ENCODE peak calls at places on chromosomes 7 and 10, in eight cellular contexts. I is epithelial cell of esophagus, A is upper lobe of right lung, B is keratinocyte, S is uterus, K is tibial nerve, E is IMR-90, V is cardiac fibroblast. G is an unnamed sample.
A peak's percentile ranks its signal among the peaks of the same experiment; 100 is the strongest.

GRCh38 chr10:60479305-60480020 is 89.8 kb upstream of the ANK3 start:
- DNase-seq in I (peak; percentile 84), A (no peak), B (no peak), S (no peak), K (no peak), E (no peak), V (peak; percentile 33), G (no peak)

GRCh38 chr7:155741061-155741460 is 71.2 kb downstream of the SHH start:
- DNase-seq in I (no peak), A (no peak), B (no peak), S (no peak), K (no peak), E (no peak), V (no peak), G (no peak)

GRCh38 chr10:17527530-17528146 is 73.2 kb upstream of the ST8SIA6 start:
- DNase-seq in I (peak; percentile 91), A (no peak), B (no peak), S (no peak), K (no peak), E (peak; percentile 89), V (peak; percentile 92), G (peak; percentile 62)

GRCh38 chr7:116686812-116687419 is 14.9 kb downstream of the MET start:
- DNase-seq in I (no peak), A (no peak), B (no peak), S (no peak), K (no peak), E (no peak), V (no peak), G (no peak)

GRCh38 chr7:136293272-136293671 is 316.1 kb upstream of the MTPN start:
- DNase-seq in I (no peak), A (no peak), B (no peak), S (no peak), K (no peak), E (no peak), V (no peak), G (no peak)

GRCh38 chr10:35367991-35368390 is 31.7 kb downstream of the CCNY start:
- DNase-seq in I (no peak), A (no peak), B (no peak), S (no peak), K (no peak), E (no peak), V (no peak), G (no peak)

GRCh38 chr7:101630591-101630990 is 1.5 kb upstream of the MYL10 start:
- DNase-seq in I (peak; percentile 96), A (no peak), B (peak; percentile 54), S (no peak), K (no peak), E (peak; percentile 18), V (peak; percentile 38), G (peak; percentile 28)

GRCh38 chr10:118799779-118800178 is 45.0 kb upstream of the CACUL1 start:
- DNase-seq in I (peak; percentile 91), A (no peak), B (peak; percentile 38), S (no peak), K (no peak), E (peak; percentile 23), V (peak; percentile 72), G (peak; percentile 43)

GRCh38 chr7:118306771-118307170 is 82.3 kb downstream of the ANKRD7 start:
- DNase-seq in I (peak; percentile 4), A (no peak), B (no peak), S (no peak), K (no peak), E (no peak), V (no peak), G (no peak)

GRCh38 chr7:6443372-6443941 is 4.3 kb downstream of the DAGLB start:
- DNase-seq in I (peak; percentile 85), A (no peak), B (peak; percentile 53), S (no peak), K (no peak), E (peak; percentile 96), V (peak; percentile 97), G (peak; percentile 92)

GRCh38 chr10:124056337-124056980 is 36.9 kb downstream of the CHST15 start:
- DNase-seq in I (no peak), A (no peak), B (no peak), S (no peak), K (no peak), E (no peak), V (no peak), G (no peak)

DNA sequence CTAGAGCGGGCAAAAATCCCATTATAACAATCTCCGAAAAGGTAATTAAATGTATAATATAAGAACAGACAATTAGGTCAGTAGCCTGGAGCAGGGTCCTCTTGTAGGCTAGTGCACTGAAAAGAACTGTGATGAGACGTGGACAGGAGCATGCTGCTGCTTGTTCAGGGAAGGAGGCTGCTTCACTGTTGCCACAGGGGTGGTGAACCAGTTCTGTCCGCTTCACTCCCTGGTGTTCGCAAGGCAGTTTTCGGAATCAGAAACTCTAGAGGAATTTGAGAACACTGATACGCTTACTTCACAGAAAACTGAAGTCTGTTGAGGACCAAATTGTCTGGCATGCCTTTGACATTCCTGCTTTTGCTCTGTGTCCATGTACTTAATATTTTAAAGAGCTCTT is 17.4 kb downstream of the ZNRF2 start:
- DNase-seq in I (peak; percentile 92), A (no peak), B (no peak), S (no peak), K (no peak), E (no peak), V (no peak), G (no peak)
- H3K4me3 ChIP-seq in I (peak overlapping the region; percentile 18), A (no peak overlapping the region), B (no peak overlapping the region), S (no peak overlapping the region), K (no peak overlapping the region), E (no peak overlapping the region), V (no peak overlapping the region), G (no peak overlapping the region)

GRCh38 chr7:20778063-20778721 is 8.5 kb downstream of the SP8 start:
- DNase-seq in I (peak; percentile 34), A (peak; percentile 74), B (no peak), S (no peak), K (no peak), E (no peak), V (no peak), G (peak; percentile 65)
- TF ChIP-seq CTCF in I (peak; percentile 45), A (peak; percentile 57), B (peak; percentile 94), S (peak; percentile 49), K (peak; percentile 63), E (peak; percentile 52), V (peak; percentile 28), G (peak; percentile 29)

DNA sequence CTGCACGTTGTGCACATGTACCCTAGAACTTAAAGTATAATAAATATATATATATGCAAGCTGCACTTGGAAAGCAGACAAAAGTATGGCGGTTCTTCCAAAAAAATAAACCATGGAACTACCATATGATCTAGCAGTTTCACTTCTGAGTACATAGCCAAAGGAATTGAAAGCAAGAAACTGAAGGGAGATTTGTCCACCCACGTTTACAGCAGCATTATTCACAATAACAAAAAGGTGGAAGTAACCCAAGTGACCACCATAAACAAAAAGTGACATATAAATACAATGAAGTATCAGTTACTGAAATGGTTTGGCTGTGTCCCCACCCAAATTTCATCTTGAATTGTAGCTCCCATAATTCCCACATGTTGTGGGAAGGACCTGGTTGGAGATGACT is 525.3 kb upstream of the CELF2 start:
- DNase-seq in I (no peak), A (no peak), B (no peak), S (no peak), K (no peak), E (no peak), V (no peak), G (no peak)
- H3K4me3 ChIP-seq in I (no peak overlapping the region), A (no peak overlapping the region), B (no peak overlapping the region), S (no peak overlapping the region), K (no peak overlapping the region), E (no peak overlapping the region), V (no peak overlapping the region), G (no peak overlapping the region)

DNA sequence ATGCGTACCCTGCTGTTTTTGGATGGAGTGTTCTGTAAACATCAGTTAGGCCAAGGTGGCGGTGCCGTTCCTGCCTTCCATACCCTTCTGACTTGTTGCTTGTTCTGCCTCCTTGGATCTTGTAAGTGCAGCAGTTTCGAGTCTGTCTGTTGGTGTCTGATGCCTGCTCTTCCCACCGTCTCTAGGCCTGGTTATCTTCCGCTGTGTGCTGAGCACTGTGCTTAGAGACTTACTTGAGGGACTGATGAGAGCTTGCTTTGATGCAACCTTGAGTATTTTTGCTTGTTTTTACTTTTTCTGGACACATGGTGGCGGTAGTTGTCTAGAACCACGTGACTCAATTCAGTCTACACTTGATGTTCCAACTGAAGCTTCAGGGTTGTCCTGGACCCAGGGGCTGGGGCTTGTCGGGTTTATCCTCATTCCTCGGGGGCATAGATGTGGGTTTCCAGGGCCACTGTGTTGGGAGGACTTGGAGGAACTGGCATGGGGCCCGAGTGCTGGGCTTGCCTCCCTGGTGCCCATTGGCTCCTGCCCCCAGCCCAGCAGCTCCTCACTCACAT is 14.4 kb upstream of the SPRN start:
- DNase-seq in I (no peak), A (no peak), B (no peak), S (no peak), K (no peak), E (no peak), V (peak; percentile 49), G (no peak)
- TF ChIP-seq CTCF in I (no peak), A (no peak), B (peak; percentile 41), S (no peak), K (no peak), E (peak; percentile 30), V (peak; percentile 15), G (peak; percentile 14)

DNA sequence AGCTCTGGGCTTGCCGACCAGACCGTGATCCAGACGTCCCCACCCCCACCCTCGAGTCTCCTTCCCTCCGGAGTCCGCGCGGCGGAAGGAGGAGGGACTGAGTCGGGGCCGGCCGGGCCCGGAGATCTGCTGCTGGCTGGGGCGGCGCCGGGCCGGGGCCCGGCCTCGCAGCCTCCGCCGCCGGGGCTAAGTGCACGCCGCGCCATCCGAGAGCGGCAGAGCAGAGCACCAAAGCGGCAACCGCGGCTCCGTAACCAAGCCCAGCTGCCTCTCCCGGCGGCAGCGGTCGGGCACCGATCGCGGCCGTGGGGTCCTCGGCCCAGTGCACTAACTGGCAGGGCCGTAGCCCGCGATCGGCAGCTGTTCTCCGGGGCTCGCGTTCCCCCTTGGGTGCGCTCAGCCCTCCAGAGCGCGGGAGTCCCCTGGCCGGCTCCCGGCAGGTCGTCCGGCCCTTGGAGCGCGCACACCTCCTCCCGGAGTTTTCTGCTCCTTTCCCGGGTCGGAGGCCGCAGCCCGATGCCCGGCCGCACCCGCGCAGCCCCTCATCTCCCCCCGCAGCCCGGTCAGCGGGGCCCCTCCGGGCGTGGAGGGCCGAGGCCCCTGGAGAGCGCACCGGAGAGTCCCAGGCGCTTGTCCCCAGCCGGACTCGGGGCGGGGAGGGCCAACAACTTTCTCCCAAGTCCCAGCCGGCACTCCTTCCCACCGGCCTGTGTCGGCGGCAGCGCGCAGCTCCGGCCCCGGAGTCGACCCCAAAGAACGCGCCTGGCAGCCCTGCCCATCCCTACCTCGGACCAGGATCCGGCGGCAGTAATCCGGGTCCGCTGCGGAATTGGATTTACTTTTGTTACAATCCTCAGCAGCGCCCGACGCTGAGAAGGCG is 799 bp downstream of the VAX1 start:
- DNase-seq in I (peak; percentile 33), A (no peak), B (no peak), S (no peak), K (no peak), E (no peak), V (peak; percentile 22), G (peak; percentile 36)
- H3K4me3 ChIP-seq in I (peak overlapping the region; percentile 24), A (peak overlapping the region; percentile 28), B (peak overlapping the region; percentile 44), S (no peak overlapping the region), K (peak overlapping the region; percentile 31), E (no peak overlapping the region), V (peak overlapping the region; percentile 35), G (no peak overlapping the region)

GRCh38 chr7:27661776-27662489 is 750 bp downstream of the HIBADH start:
- DNase-seq in I (no peak), A (no peak), B (no peak), S (peak; percentile 35), K (peak; percentile 29), E (peak; percentile 19), V (peak; percentile 43), G (peak; percentile 46)
- TF ChIP-seq CTCF in I (no peak), A (no peak), B (peak; percentile 28), S (no peak), K (no peak), E (peak; percentile 1), V (no peak), G (no peak)

G was measured in foreskin fibroblast.